ENCODE peak calls at places on chromosomes 1 and 21, in ten cellular contexts. K, O, Q, V, T, Y, G, X, S and N are unnamed samples.

GRCh38 chr1:230542054-230542453 is 100.2 kb upstream of the COG2 start:
- DNase-seq in K (no peak), O (no peak), Q (no peak), V (no peak), T (no peak), Y (peak; percentile 12), G (no peak), X (no peak), S (peak; percentile 88), N (no peak)

GRCh38 chr1:67674260-67675011 is 10.6 kb upstream of the GADD45A start:
- DNase-seq in K (no peak), O (no peak), Q (peak; percentile 43), V (no peak), T (no peak), Y (peak; percentile 64), G (no peak), X (peak; percentile 46), S (no peak), N (peak; percentile 91)

GRCh38 chr1:224141693-224142092 is 27.8 kb downstream of the FBXO28 start:
- DNase-seq in K (no peak), O (no peak), Q (no peak), V (no peak), T (no peak), Y (no peak), G (no peak), X (no peak), S (no peak), N (no peak)

GRCh38 chr1:77797991-77798390 is 18.5 kb downstream of the MIGA1 start:
- DNase-seq in K (no peak), O (no peak), Q (no peak), V (no peak), T (no peak), Y (peak; percentile 22), G (no peak), X (no peak), S (no peak), N (no peak)

GRCh38 chr1:229550812-229551567 is 7.5 kb downstream of the ABCB10 start:
- DNase-seq in K (no peak), O (no peak), Q (no peak), V (no peak), T (no peak), Y (no peak), G (no peak), X (no peak), S (no peak), N (no peak)

GRCh38 chr1:156733989-156734584 is 5.5 kb upstream of the ISG20L2 start:
- DNase-seq in K (no peak), O (no peak), Q (no peak), V (no peak), T (no peak), Y (no peak), G (no peak), X (no peak), S (no peak), N (no peak)

GRCh38 chr1:109299984-109300343 is 6.8 kb downstream of the MYBPHL start:
- DNase-seq in K (no peak), O (no peak), Q (no peak), V (no peak), T (no peak), Y (no peak), G (no peak), X (no peak), S (no peak), N (no peak)

GRCh38 chr1:206557636-206558473 is 50.5 kb downstream of the RASSF5 start:
- DNase-seq in K (no peak), O (no peak), Q (no peak), V (no peak), T (no peak), Y (no peak), G (no peak), X (no peak), S (no peak), N (no peak)

GRCh38 chr1:9196129-9197040 is 38.2 kb upstream of the H6PD start:
- DNase-seq in K (no peak), O (peak; percentile 81), Q (peak; percentile 79), V (peak; percentile 60), T (peak; percentile 73), Y (peak; percentile 83), G (peak; percentile 48), X (peak; percentile 74), S (peak; percentile 82), N (peak; percentile 87)

GRCh38 chr1:95146637-95147036 is 29.5 kb downstream of the TLCD4 start:
- DNase-seq in K (no peak), O (no peak), Q (no peak), V (no peak), T (no peak), Y (no peak), G (no peak), X (no peak), S (no peak), N (no peak)

GRCh38 chr1:31354266-31354665 is 18.6 kb downstream of the FABP3 start:
- DNase-seq in K (no peak), O (no peak), Q (no peak), V (no peak), T (no peak), Y (no peak), G (no peak), X (no peak), S (no peak), N (peak; percentile 49)

GRCh38 chr1:7884757-7885156 is 31.9 kb upstream of the UTS2 start:
- DNase-seq in K (no peak), O (no peak), Q (no peak), V (no peak), T (no peak), Y (no peak), G (no peak), X (no peak), S (no peak), N (no peak)

GRCh38 chr1:201766117-201766863 is 62.7 kb upstream of the IPO9 start:
- DNase-seq in K (no peak), O (peak; percentile 71), Q (peak; percentile 87), V (no peak), T (no peak), Y (peak; percentile 96), G (no peak), X (no peak), S (peak; percentile 79), N (peak; percentile 99)

GRCh38 chr1:26789953-26790352 is 2.2 kb downstream of the PIGV start:
- DNase-seq in K (no peak), O (no peak), Q (no peak), V (no peak), T (no peak), Y (peak; percentile 61), G (no peak), X (no peak), S (no peak), N (no peak)

GRCh38 chr21:38286739-38287426 is 30.1 kb downstream of the KCNJ15 start:
- DNase-seq in K (no peak), O (no peak), Q (peak; percentile 29), V (no peak), T (no peak), Y (peak; percentile 67), G (no peak), X (no peak), S (peak; percentile 56), N (no peak)

GRCh38 chr1:225903623-225904022 is 14.7 kb upstream of the LEFTY1 start:
- DNase-seq in K (no peak), O (no peak), Q (no peak), V (no peak), T (no peak), Y (no peak), G (no peak), X (no peak), S (no peak), N (no peak)

GRCh38 chr1:8203056-8203455 is 114.9 kb upstream of the SLC45A1 start:
- DNase-seq in K (no peak), O (no peak), Q (no peak), V (no peak), T (no peak), Y (no peak), G (no peak), X (peak; percentile 16), S (no peak), N (peak; percentile 46)

GRCh38 chr1:115364776-115365155 is 26.7 kb upstream of the NGF start:
- DNase-seq in K (no peak), O (no peak), Q (no peak), V (no peak), T (no peak), Y (no peak), G (no peak), X (peak; percentile 49), S (no peak), N (no peak)

GRCh38 chr1:46288485-46289133 is 14.8 kb downstream of the LRRC41 start:
- DNase-seq in K (no peak), O (no peak), Q (peak; percentile 60), V (no peak), T (no peak), Y (peak; percentile 50), G (no peak), X (no peak), S (peak; percentile 27), N (no peak)

GRCh38 chr1:116666747-116667576 is 571 bp downstream of the IGSF3 start:
- DNase-seq in K (no peak), O (no peak), Q (peak; percentile 37), V (no peak), T (peak; percentile 69), Y (no peak), G (no peak), X (no peak), S (no peak), N (no peak)

GRCh38 chr1:212368073-212368484 is 46.6 kb downstream of the PACC1 start:
- DNase-seq in K (peak; percentile 27), O (peak; percentile 44), Q (peak; percentile 79), V (peak; percentile 77), T (no peak), Y (peak; percentile 78), G (no peak), X (no peak), S (peak; percentile 67), N (peak; percentile 59)

GRCh38 chr1:116382321-116382720 is 9.3 kb downstream of the ATP1A1 start:
- DNase-seq in K (no peak), O (no peak), Q (no peak), V (no peak), T (no peak), Y (peak; percentile 17), G (no peak), X (no peak), S (no peak), N (peak; percentile 75)

GRCh38 chr1:93205892-93206566 is 25.5 kb downstream of the CCDC18 start:
- DNase-seq in K (no peak), O (no peak), Q (no peak), V (no peak), T (no peak), Y (no peak), G (no peak), X (no peak), S (no peak), N (no peak)

GRCh38 chr1:29453502-29454240 is 217.3 kb downstream of the PTPRU start:
- DNase-seq in K (peak; percentile 2), O (no peak), Q (peak; percentile 66), V (peak; percentile 77), T (no peak), Y (peak; percentile 12), G (no peak), X (no peak), S (peak; percentile 41), N (peak; percentile 48)

GRCh38 chr1:66641851-66642473 is 108.0 kb downstream of the SGIP1 start:
- DNase-seq in K (no peak), O (no peak), Q (no peak), V (peak; percentile 82), T (no peak), Y (no peak), G (no peak), X (no peak), S (no peak), N (no peak)

GRCh38 chr1:156118175-156118868 is 3.8 kb downstream of the LMNA start:
- DNase-seq in K (no peak), O (peak; percentile 80), Q (no peak), V (no peak), T (peak; percentile 79), Y (no peak), G (no peak), X (peak; percentile 75), S (no peak), N (no peak)